ENCODE peak calls at places on chromosome 14, in ten cellular contexts. T, H, N, W, C, R, E, G, F and J are unnamed samples.
A peak's percentile ranks its signal among the peaks of the same experiment; 100 is the strongest.

GRCh38 chr14:104299993-104300761 is 161.8 kb downstream of the KIF26A start:
- DNase-seq in T (peak; percentile 8), H (no peak), N (no peak), W (peak; percentile 62), C (no peak), R (peak; percentile 68), E (no peak), G (peak; percentile 63), F (no peak), J (no peak)

GRCh38 chr14:61188936-61189808 is 92.0 kb downstream of the TMEM30B start:
- DNase-seq in T (peak; percentile 38), H (peak; percentile 87), N (no peak), W (peak; percentile 63), C (peak; percentile 66), R (peak; percentile 73), E (peak; percentile 88), G (peak; percentile 93), F (peak; percentile 48), J (peak; percentile 57)

GRCh38 chr14:31263485-31264133 is 56.0 kb upstream of the HECTD1 start:
- DNase-seq in T (peak; percentile 68), H (peak; percentile 57), N (no peak), W (peak; percentile 54), C (peak; percentile 80), R (no peak), E (no peak), G (no peak), F (peak; percentile 91), J (peak; percentile 59)

GRCh38 chr14:81435578-81436295 is 35.6 kb upstream of the STON2 start:
- DNase-seq in T (no peak), H (peak; percentile 51), N (no peak), W (peak; percentile 41), C (peak; percentile 81), R (peak; percentile 85), E (no peak), G (peak; percentile 93), F (peak; percentile 55), J (peak; percentile 73)

GRCh38 chr14:22657861-22658260 is 13.7 kb upstream of the OR6J1 start:
- DNase-seq in T (no peak), H (no peak), N (no peak), W (no peak), C (no peak), R (no peak), E (no peak), G (no peak), F (peak; percentile 59), J (no peak)

GRCh38 chr14:93832665-93833064 is 44.4 kb upstream of the PRIMA1 start:
- DNase-seq in T (no peak), H (no peak), N (no peak), W (peak; percentile 80), C (no peak), R (peak; percentile 81), E (no peak), G (no peak), F (no peak), J (no peak)

GRCh38 chr14:32675433-32675832 is 263.2 kb upstream of the NPAS3 start:
- DNase-seq in T (no peak), H (no peak), N (no peak), W (no peak), C (no peak), R (no peak), E (no peak), G (no peak), F (no peak), J (no peak)

GRCh38 chr14:103380719-103381377 is 4.4 kb upstream of the MARK3 start:
- DNase-seq in T (no peak), H (no peak), N (no peak), W (no peak), C (no peak), R (no peak), E (no peak), G (no peak), F (no peak), J (no peak)

GRCh38 chr14:36952702-36953101 is 219.7 kb downstream of the SLC25A21 start:
- DNase-seq in T (no peak), H (peak; percentile 24), N (no peak), W (no peak), C (no peak), R (no peak), E (no peak), G (no peak), F (no peak), J (no peak)

GRCh38 chr14:54785778-54786160 is 116.9 kb downstream of the GCH1 start:
- DNase-seq in T (no peak), H (no peak), N (no peak), W (no peak), C (no peak), R (no peak), E (no peak), G (no peak), F (no peak), J (no peak)

GRCh38 chr14:50545618-50546017 is 13.2 kb upstream of the MAP4K5 start:
- DNase-seq in T (no peak), H (no peak), N (no peak), W (no peak), C (no peak), R (no peak), E (no peak), G (no peak), F (peak; percentile 33), J (no peak)

GRCh38 chr14:62289471-62289870 is 527.3 kb downstream of the SNAPC1 start:
- DNase-seq in T (no peak), H (no peak), N (no peak), W (no peak), C (no peak), R (no peak), E (no peak), G (no peak), F (no peak), J (no peak)

GRCh38 chr14:59301354-59301753 is 112.9 kb downstream of the DAAM1 start:
- DNase-seq in T (no peak), H (no peak), N (peak; percentile 53), W (no peak), C (no peak), R (no peak), E (no peak), G (no peak), F (peak; percentile 78), J (no peak)

GRCh38 chr14:55605793-55606192 is 25.8 kb downstream of the KTN1 start:
- DNase-seq in T (no peak), H (no peak), N (no peak), W (no peak), C (no peak), R (no peak), E (no peak), G (no peak), F (peak; percentile 62), J (no peak)

DNA sequence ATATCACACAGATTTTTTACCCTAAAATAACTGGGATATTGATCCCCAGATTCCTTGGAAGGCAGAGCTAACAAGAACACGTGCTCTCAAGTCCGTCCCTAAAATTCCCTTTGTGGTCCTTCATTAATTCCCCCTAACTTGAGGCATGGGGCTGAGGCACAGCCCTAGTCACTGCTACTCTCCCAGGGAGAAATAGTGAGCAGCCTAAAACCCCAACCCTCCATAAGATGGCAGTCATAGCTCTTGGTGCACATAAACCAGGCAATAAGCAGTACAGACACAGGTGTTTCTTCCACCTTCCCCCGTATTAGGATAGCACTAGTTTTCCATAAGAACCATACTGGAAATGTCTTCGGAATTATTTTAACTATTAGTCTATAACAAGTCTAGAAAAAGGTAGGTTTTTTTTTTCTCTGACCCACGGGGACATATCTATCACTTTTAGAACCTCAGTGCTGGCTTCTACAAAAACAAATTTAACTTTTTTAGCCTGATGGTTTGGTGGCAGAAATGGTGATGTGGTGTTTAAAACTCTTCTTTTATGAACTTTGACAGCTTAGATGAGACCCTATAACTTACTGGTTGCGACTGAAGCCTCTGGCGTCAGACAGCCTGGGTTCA is 3.1 kb upstream of the ARHGEF40 start:
- DNase-seq in T (no peak), H (peak; percentile 41), N (no peak), W (no peak), C (no peak), R (no peak), E (no peak), G (no peak), F (peak; percentile 48), J (no peak)
- TF ChIP-seq CTCF in T (no peak), H (peak; percentile 48), N (peak; percentile 46), W (no peak), C (no peak), R (peak; percentile 33), E (no peak), G (no peak), F (peak; percentile 60), J (no peak)

GRCh38 chr14:92121207-92121669 is 268 bp downstream of the NDUFB1 start:
- DNase-seq in T (peak; percentile 23), H (no peak), N (no peak), W (peak; percentile 39), C (no peak), R (no peak), E (peak; percentile 96), G (no peak), F (peak; percentile 4), J (no peak)
- TF ChIP-seq EP300 in T (no peak), H (no peak), N (no peak), W (no peak), C (no peak), R (no peak), E (no peak), G (no peak), F (no peak), J (no peak)

GRCh38 chr14:75335588-75335987 is 57.0 kb downstream of the FOS start:
- DNase-seq in T (no peak), H (no peak), N (peak; percentile 45), W (no peak), C (no peak), R (no peak), E (no peak), G (no peak), F (no peak), J (no peak)

GRCh38 chr14:75328575-75328974 is 49.9 kb downstream of the FOS start:
- DNase-seq in T (no peak), H (no peak), N (no peak), W (no peak), C (peak; percentile 14), R (no peak), E (no peak), G (no peak), F (peak; percentile 80), J (no peak)

GRCh38 chr14:75334191-75335051 is 55.8 kb downstream of the FOS start:
- DNase-seq in T (peak; percentile 41), H (no peak), N (peak; percentile 28), W (peak; percentile 42), C (peak; percentile 79), R (no peak), E (no peak), G (no peak), F (no peak), J (no peak)

GRCh38 chr14:75339059-75339458 is 60.4 kb downstream of the FOS start:
- DNase-seq in T (peak; percentile 36), H (no peak), N (no peak), W (no peak), C (no peak), R (no peak), E (no peak), G (no peak), F (no peak), J (no peak)

GRCh38 chr14:75333523-75334190 is 55.0 kb downstream of the FOS start:
- DNase-seq in T (no peak), H (no peak), N (no peak), W (no peak), C (no peak), R (no peak), E (no peak), G (peak; percentile 54), F (no peak), J (no peak)
- H3K27ac ChIP-seq in T (peak overlapping the region; percentile 86), H (no peak overlapping the region), N (peak overlapping the region; percentile 49), W (peak overlapping the region; percentile 55), C (peak overlapping the region; percentile 79), R (no peak overlapping the region), E (peak overlapping the region; percentile 74), G (peak overlapping the region; percentile 88), F (no peak overlapping the region), J (no peak overlapping the region)

GRCh38 chr14:77046706-77047105 is 18.2 kb upstream of the IRF2BPL start:
- DNase-seq in T (no peak), H (no peak), N (no peak), W (no peak), C (no peak), R (no peak), E (no peak), G (no peak), F (no peak), J (no peak)
- TF ChIP-seq CTCF in T (no peak), H (no peak), N (no peak), W (no peak), C (no peak), R (no peak), E (no peak), G (no peak), F (no peak), J (no peak)